ENCODE peak calls at places on chromosomes 12 and 14, in seven cellular contexts. X is AG09309, U is PC-3, P is neural progenitor cell, O is GM10248, T is neural crest cell, R is GM06990. J is an unnamed sample.
A peak's percentile ranks its signal among the peaks of the same experiment; 100 is the strongest.

GRCh38 chr12:5684989-5685388 is 253.1 kb downstream of the NTF3 start:
- DNase-seq in X (no peak), U (no peak), P (no peak), O (no peak), T (no peak), R (no peak), J (no peak)

GRCh38 chr12:104790296-104791125 is 167.6 kb downstream of the SLC41A2 start:
- DNase-seq in X (no peak), U (peak; percentile 31), P (peak; percentile 72), O (peak; percentile 31), T (peak; percentile 63), R (peak; percentile 34), J (peak; percentile 67)

GRCh38 chr14:32542507-32542906 is 213.4 kb downstream of the AKAP6 start:
- DNase-seq in X (no peak), U (no peak), P (no peak), O (no peak), T (no peak), R (no peak), J (no peak)

GRCh38 chr14:76193696-76194095 is 42.0 kb downstream of the GPATCH2L start:
- DNase-seq in X (no peak), U (peak; percentile 20), P (no peak), O (no peak), T (no peak), R (peak; percentile 31), J (no peak)

GRCh38 chr14:99568567-99569560 is 35.1 kb downstream of the CCDC85C start:
- DNase-seq in X (no peak), U (peak; percentile 43), P (no peak), O (no peak), T (no peak), R (no peak), J (no peak)

GRCh38 chr14:39430762-39431415 is 1.3 kb downstream of the FBXO33 start:
- DNase-seq in X (no peak), U (no peak), P (no peak), O (no peak), T (no peak), R (no peak), J (peak; percentile 15)

GRCh38 chr14:53376064-53376463 is 222.9 kb upstream of the DDHD1 start:
- DNase-seq in X (no peak), U (no peak), P (no peak), O (no peak), T (no peak), R (no peak), J (no peak)

GRCh38 chr12:13005649-13006048 is 5.6 kb upstream of the HEBP1 start:
- DNase-seq in X (no peak), U (no peak), P (no peak), O (no peak), T (no peak), R (no peak), J (no peak)

GRCh38 chr12:108525681-108526080 is 10.6 kb downstream of the FICD start:
- DNase-seq in X (peak; percentile 8), U (peak; percentile 67), P (no peak), O (no peak), T (no peak), R (no peak), J (no peak)

GRCh38 chr12:28710882-28711281 is 438.2 kb upstream of the FAR2 start:
- DNase-seq in X (peak; percentile 80), U (peak; percentile 98), P (no peak), O (no peak), T (no peak), R (no peak), J (no peak)

GRCh38 chr12:112419269-112420133 is 754 bp downstream of the PTPN11 start:
- DNase-seq in X (peak; percentile 46), U (peak; percentile 79), P (peak; percentile 75), O (no peak), T (no peak), R (no peak), J (peak; percentile 51)

GRCh38 chr12:51817027-51817953 is 31.2 kb downstream of the FIGNL2 start:
- DNase-seq in X (no peak), U (no peak), P (no peak), O (no peak), T (no peak), R (no peak), J (no peak)

GRCh38 chr14:35944847-35945246 is 118.7 kb downstream of the BRMS1L start:
- DNase-seq in X (no peak), U (peak; percentile 64), P (peak; percentile 43), O (peak; percentile 24), T (no peak), R (no peak), J (peak; percentile 5)

GRCh38 chr14:67919259-67919658 is 99.7 kb downstream of the RAD51B start:
- DNase-seq in X (no peak), U (no peak), P (no peak), O (no peak), T (no peak), R (no peak), J (no peak)

GRCh38 chr12:5582541-5582940 is 150.6 kb downstream of the NTF3 start:
- DNase-seq in X (no peak), U (no peak), P (no peak), O (no peak), T (no peak), R (no peak), J (no peak)

GRCh38 chr14:79318371-79318770 is 892.9 kb downstream of the DIO2 start:
- DNase-seq in X (peak; percentile 17), U (no peak), P (no peak), O (no peak), T (no peak), R (no peak), J (no peak)

GRCh38 chr12:32583535-32583934 is 95.6 kb upstream of the DNM1L start:
- DNase-seq in X (no peak), U (peak; percentile 30), P (no peak), O (no peak), T (no peak), R (no peak), J (no peak)

GRCh38 chr14:35998303-35998702 is 172.2 kb downstream of the BRMS1L start:
- DNase-seq in X (no peak), U (no peak), P (no peak), O (no peak), T (no peak), R (no peak), J (no peak)

GRCh38 chr14:70891741-70892140 is 15.5 kb upstream of the PCNX1 start:
- DNase-seq in X (no peak), U (no peak), P (no peak), O (no peak), T (no peak), R (no peak), J (no peak)

GRCh38 chr12:63826002-63826585 is 18.4 kb upstream of the SRGAP1 start:
- DNase-seq in X (peak; percentile 58), U (peak; percentile 80), P (peak; percentile 47), O (peak; percentile 48), T (no peak), R (no peak), J (no peak)

DNA sequence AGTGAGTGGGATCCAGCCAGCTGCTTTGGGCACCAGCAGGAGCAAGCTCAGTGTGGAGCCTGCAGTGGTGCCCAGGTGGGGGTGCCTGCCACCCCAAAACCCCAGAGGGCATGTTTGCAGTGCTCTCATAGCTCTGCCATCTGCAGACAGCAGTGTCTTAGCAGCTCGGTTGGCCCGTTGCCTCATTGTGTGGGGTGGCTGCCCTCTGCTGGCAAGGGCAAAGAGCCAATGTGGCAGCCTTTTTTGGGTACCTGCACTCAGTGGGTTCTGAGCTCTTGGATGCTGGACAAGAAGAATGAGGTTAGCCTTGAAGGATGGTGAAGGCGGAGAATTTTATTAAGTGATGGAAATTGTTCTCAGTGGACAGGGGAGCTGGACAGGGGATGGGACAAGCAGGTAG is 52.3 kb downstream of the NEUROD4 start:
- DNase-seq in X (no peak), U (peak; percentile 71), P (peak; percentile 79), O (peak; percentile 37), T (no peak), R (peak; percentile 44), J (peak; percentile 27)
- TF ChIP-seq CTCF in X (peak; percentile 47), U (peak; percentile 80), P (peak; percentile 71), O (peak; percentile 80), T (peak; percentile 47), R (peak; percentile 81), J (peak; percentile 31)

DNA sequence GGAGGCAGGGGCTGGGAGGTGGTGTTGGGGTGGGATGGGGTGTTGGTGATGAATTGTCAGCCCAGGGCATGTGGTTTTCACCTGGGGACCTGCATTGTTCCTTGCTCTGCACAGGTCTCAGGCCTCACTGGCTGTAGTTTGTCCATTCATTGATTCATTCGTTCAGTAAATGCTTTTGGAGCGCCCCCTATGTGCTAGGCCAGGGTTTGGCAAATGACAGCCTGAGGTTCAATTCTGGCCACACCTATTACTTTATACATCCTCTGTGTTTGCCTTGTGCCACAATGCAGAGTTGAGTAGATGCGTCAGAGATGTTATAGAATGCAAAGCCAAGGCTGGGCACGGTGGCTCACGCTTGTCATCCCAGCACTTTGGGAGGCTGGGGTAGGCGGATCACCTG is 4.7 kb downstream of the ADCK1 start:
- DNase-seq in X (no peak), U (peak; percentile 82), P (peak; percentile 71), O (peak; percentile 40), T (no peak), R (no peak), J (no peak)
- TF ChIP-seq CTCF in X (peak; percentile 31), U (peak; percentile 74), P (peak; percentile 72), O (peak; percentile 56), T (peak; percentile 28), R (peak; percentile 62), J (no peak)

DNA sequence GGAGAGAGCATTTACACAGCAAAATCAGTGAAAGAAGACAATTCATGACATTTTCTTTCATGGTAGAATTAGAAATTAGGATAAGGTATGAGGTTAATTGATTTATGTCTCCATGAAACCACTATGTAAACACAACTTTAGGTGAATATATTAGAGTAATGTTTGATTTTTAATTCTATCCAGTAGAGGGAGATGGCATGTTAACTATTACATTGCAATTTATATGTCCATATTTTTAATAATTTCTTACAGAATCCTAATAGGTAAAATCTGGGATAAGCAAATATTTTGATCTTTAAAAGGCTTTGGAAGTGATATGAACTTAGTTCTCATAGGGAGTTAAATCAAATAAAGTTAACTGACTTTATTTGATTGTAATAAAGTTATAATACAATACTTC is 373.4 kb upstream of the PDE3A start:
- DNase-seq in X (no peak), U (no peak), P (no peak), O (no peak), T (no peak), R (no peak), J (no peak)
- TF ChIP-seq CTCF in X (no peak), U (peak; percentile 45), P (peak; percentile 5), O (no peak), T (no peak), R (no peak), J (no peak)

GRCh38 chr12:132596016-132596415 is 14.4 kb downstream of the LRCOL1 start:
- DNase-seq in X (no peak), U (peak; percentile 59), P (no peak), O (no peak), T (no peak), R (no peak), J (no peak)
- TF ChIP-seq CTCF in X (no peak), U (no peak), P (no peak), O (no peak), T (no peak), R (no peak), J (no peak)

GRCh38 chr12:66600805-66601392 is 78.0 kb downstream of the GRIP1 start:
- DNase-seq in X (no peak), U (no peak), P (peak; percentile 13), O (no peak), T (no peak), R (no peak), J (no peak)
- TF ChIP-seq CTCF in X (no peak), U (no peak), P (no peak), O (no peak), T (no peak), R (no peak), J (no peak)

J was measured in nephron progenitor cell.